ENCODE peak calls at places on chromosomes 13 and 19, in ten cellular contexts. H is nephron progenitor cell; X is skeletal muscle cell; U is uterus; I is CD8-positive, alpha-beta T cell; G is A549; W is stomach; C is ureter; L is C1 segment of cervical spinal cord; Y is lower leg skin. B is an unnamed sample.
A peak's percentile ranks its signal among the peaks of the same experiment; 100 is the strongest.

GRCh38 chr13:20482275-20482761 is 43.3 kb downstream of the CRYL1 start:
- DNase-seq in H (no peak), X (no peak), U (no peak), I (no peak), G (no peak), W (no peak), C (no peak), L (no peak), Y (no peak), B (peak; percentile 82)

GRCh38 chr19:679418-680286 is 3.5 kb downstream of the FSTL3 start:
- DNase-seq in H (peak; percentile 61), X (peak; percentile 78), U (peak; percentile 81), I (peak; percentile 58), G (peak; percentile 59), W (peak; percentile 57), C (peak; percentile 75), L (peak; percentile 54), Y (no peak), B (peak; percentile 37)

GRCh38 chr19:10968527-10969081 is 7.8 kb downstream of the SMARCA4 start:
- DNase-seq in H (no peak), X (no peak), U (no peak), I (no peak), G (no peak), W (no peak), C (no peak), L (no peak), Y (no peak), B (no peak)

GRCh38 chr19:48795855-48796142 is 15.0 kb downstream of the BCAT2 start:
- DNase-seq in H (no peak), X (no peak), U (peak; percentile 81), I (no peak), G (no peak), W (no peak), C (peak; percentile 70), L (no peak), Y (no peak), B (no peak)

GRCh38 chr19:33678796-33679195 is 57.0 kb downstream of the CHST8 start:
- DNase-seq in H (no peak), X (no peak), U (no peak), I (no peak), G (no peak), W (no peak), C (no peak), L (peak; percentile 47), Y (no peak), B (no peak)

GRCh38 chr19:8612807-8613171 is 2.3 kb upstream of the ADAMTS10 start:
- DNase-seq in H (no peak), X (no peak), U (no peak), I (no peak), G (no peak), W (no peak), C (no peak), L (no peak), Y (no peak), B (no peak)

GRCh38 chr19:17348700-17349099 is 11.3 kb downstream of the GTPBP3 start:
- DNase-seq in H (no peak), X (no peak), U (peak; percentile 61), I (no peak), G (peak; percentile 43), W (no peak), C (peak; percentile 74), L (no peak), Y (no peak), B (peak; percentile 43)

GRCh38 chr13:111907341-111907880 is 159.5 kb upstream of the SOX1 start:
- DNase-seq in H (no peak), X (no peak), U (no peak), I (peak; percentile 25), G (no peak), W (no peak), C (peak; percentile 23), L (no peak), Y (no peak), B (no peak)

GRCh38 chr19:54096642-54097106 is 3.9 kb downstream of the OSCAR start:
- DNase-seq in H (no peak), X (no peak), U (no peak), I (peak; percentile 60), G (peak; percentile 68), W (no peak), C (no peak), L (no peak), Y (peak; percentile 24), B (peak; percentile 11)

GRCh38 chr19:32581704-32582164 is 744 bp downstream of the PDCD5 start:
- DNase-seq in H (peak; percentile 41), X (no peak), U (no peak), I (no peak), G (peak; percentile 58), W (no peak), C (no peak), L (no peak), Y (no peak), B (peak; percentile 54)

GRCh38 chr19:38490861-38491260 is 57.4 kb downstream of the RYR1 start:
- DNase-seq in H (no peak), X (no peak), U (no peak), I (no peak), G (no peak), W (no peak), C (no peak), L (no peak), Y (no peak), B (no peak)

GRCh38 chr19:38488096-38488495 is 54.6 kb downstream of the RYR1 start:
- DNase-seq in H (no peak), X (no peak), U (no peak), I (no peak), G (no peak), W (no peak), C (no peak), L (no peak), Y (no peak), B (no peak)

GRCh38 chr19:17969096-17969792 is 2.3 kb downstream of the KCNN1 start:
- DNase-seq in H (no peak), X (no peak), U (no peak), I (no peak), G (no peak), W (no peak), C (no peak), L (no peak), Y (no peak), B (no peak)

GRCh38 chr13:97367427-97367826 is 66.5 kb upstream of the RAP2A start:
- DNase-seq in H (peak; percentile 21), X (peak; percentile 19), U (peak; percentile 47), I (no peak), G (no peak), W (no peak), C (no peak), L (peak; percentile 35), Y (no peak), B (no peak)

GRCh38 chr13:75402787-75403186 is 79.2 kb downstream of the TBC1D4 start:
- DNase-seq in H (peak; percentile 49), X (no peak), U (peak; percentile 33), I (no peak), G (no peak), W (no peak), C (no peak), L (peak; percentile 19), Y (no peak), B (no peak)

GRCh38 chr13:82129281-82129680 is 1753.0 kb downstream of the SLITRK1 start:
- DNase-seq in H (no peak), X (no peak), U (no peak), I (no peak), G (no peak), W (no peak), C (no peak), L (no peak), Y (no peak), B (no peak)

GRCh38 chr13:52067237-52067636 is 42.7 kb downstream of the UTP14C start:
- DNase-seq in H (no peak), X (no peak), U (no peak), I (no peak), G (no peak), W (no peak), C (no peak), L (no peak), Y (no peak), B (no peak)

GRCh38 chr19:292951-293350 is 1.7 kb upstream of the PLPP2 start:
- DNase-seq in H (no peak), X (no peak), U (no peak), I (no peak), G (no peak), W (peak; percentile 11), C (no peak), L (no peak), Y (no peak), B (no peak)

GRCh38 chr13:94928127-94928526 is 215.8 kb upstream of the SOX21 start:
- DNase-seq in H (no peak), X (no peak), U (no peak), I (no peak), G (no peak), W (no peak), C (no peak), L (no peak), Y (no peak), B (no peak)

GRCh38 chr13:114285166-114285808 is 3.9 kb downstream of the UPF3A start:
- DNase-seq in H (no peak), X (no peak), U (no peak), I (no peak), G (no peak), W (no peak), C (no peak), L (no peak), Y (no peak), B (no peak)

GRCh38 chr13:39283062-39283461 is 244.8 kb downstream of the NHLRC3 start:
- DNase-seq in H (no peak), X (no peak), U (no peak), I (no peak), G (no peak), W (no peak), C (no peak), L (no peak), Y (no peak), B (peak; percentile 19)

GRCh38 chr13:99990045-99990977 is 8.7 kb downstream of the ZIC2 start:
- DNase-seq in H (peak; percentile 64), X (no peak), U (no peak), I (no peak), G (no peak), W (no peak), C (no peak), L (no peak), Y (no peak), B (no peak)

GRCh38 chr19:8321760-8322637 is 703 bp downstream of the RPS28 start:
- DNase-seq in H (no peak), X (no peak), U (no peak), I (no peak), G (no peak), W (no peak), C (no peak), L (no peak), Y (no peak), B (no peak)

GRCh38 chr19:48249502-48250014 is 6.2 kb downstream of the CARD8 start:
- DNase-seq in H (no peak), X (no peak), U (no peak), I (peak; percentile 81), G (no peak), W (peak; percentile 41), C (no peak), L (peak; percentile 8), Y (peak; percentile 33), B (no peak)

GRCh38 chr19:2577722-2578335 is 101.9 kb downstream of the GADD45B start:
- DNase-seq in H (no peak), X (no peak), U (peak; percentile 15), I (no peak), G (no peak), W (no peak), C (no peak), L (no peak), Y (no peak), B (no peak)

GRCh38 chr13:42702726-42703125 is 78.7 kb upstream of the FAM216B start:
- DNase-seq in H (no peak), X (no peak), U (peak; percentile 50), I (no peak), G (no peak), W (no peak), C (no peak), L (peak; percentile 6), Y (no peak), B (no peak)

GRCh38 chr13:98187155-98187726 is 10.2 kb upstream of the RNF113B start:
- DNase-seq in H (no peak), X (no peak), U (no peak), I (no peak), G (no peak), W (no peak), C (no peak), L (no peak), Y (no peak), B (no peak)

GRCh38 chr19:16073481-16073880 is 2.8 kb upstream of the TPM4 start:
- DNase-seq in H (no peak), X (no peak), U (no peak), I (no peak), G (no peak), W (no peak), C (no peak), L (no peak), Y (no peak), B (no peak)